ENCODE peak calls at places on chromosomes 3 and 15, in ten cellular contexts. Z is NCI-H1694; E is B cell; I is progenitor cell of endocrine pancreas; G is activated CD8-positive, alpha-beta memory T cell treated with anti-CD3 and anti-CD28 coated beads for 1 hour; O is choroid plexus epithelial cell; D is esophagus squamous epithelium; W is AG08396; A is kidney; Q is AG20443. F is an unnamed sample.

GRCh38 chr15:25345943-25346342 is 92.9 kb downstream of the UBE3A start:
- DNase-seq in Z (no peak), O (peak), Q (peak), G (no peak), I (no peak), A (no peak), W (peak), D (no peak), E (no peak), F (no peak)

GRCh38 chr15:52288051-52288942 is 7.3 kb downstream of the MYO5C start:
- DNase-seq in I (peak), E (no peak), O (peak), G (no peak), D (no peak), Z (no peak), Q (no peak), A (no peak), W (peak), F (no peak)

GRCh38 chr3:50205719-50206276 is 727 bp downstream of the SLC38A3 start:
- DNase-seq in O (peak), D (no peak), A (no peak), I (no peak), Z (no peak), W (no peak), Q (peak), E (peak), G (no peak), F (peak)

GRCh38 chr3:67685499-67685898 is 31.1 kb upstream of the SUCLG2 start:
- DNase-seq in W (no peak), Q (no peak), D (no peak), Z (no peak), O (peak), A (no peak), G (no peak), E (peak), I (no peak), F (no peak)

GRCh38 chr15:89908226-89908625 is 4.5 kb downstream of the ARPIN start:
- DNase-seq in O (no peak), A (no peak), W (no peak), D (no peak), I (no peak), E (no peak), Z (no peak), G (no peak), Q (no peak), F (no peak)

GRCh38 chr3:16866447-16867025 is 18.2 kb upstream of the PLCL2 start:
- DNase-seq in A (no peak), W (no peak), Z (no peak), O (peak), I (no peak), D (no peak), Q (peak), G (no peak), E (no peak), F (no peak)

GRCh38 chr3:156582784-156583183 is 27.9 kb upstream of the SSR3 start:
- DNase-seq in E (no peak), Z (no peak), I (no peak), Q (no peak), O (no peak), D (no peak), A (no peak), W (no peak), G (no peak), F (no peak)

GRCh38 chr15:56045068-56045748 is 51.8 kb upstream of the NEDD4 start:
- DNase-seq in I (no peak), G (no peak), W (no peak), O (no peak), Z (no peak), E (no peak), Q (no peak), A (no peak), D (no peak), F (no peak)

GRCh38 chr15:81740402-81740801 is 305.4 kb downstream of the MEX3B start:
- DNase-seq in O (peak), Z (no peak), W (no peak), I (no peak), A (no peak), E (no peak), Q (no peak), D (no peak), G (no peak), F (no peak)

GRCh38 chr15:66216806-66217205 is 36.7 kb downstream of the MEGF11 start:
- DNase-seq in G (no peak), E (no peak), W (no peak), I (no peak), Q (no peak), A (no peak), Z (no peak), D (no peak), O (no peak), F (no peak)

GRCh38 chr15:95247068-95247984 is 1016.0 kb downstream of the MCTP2 start:
- DNase-seq in E (no peak), A (no peak), I (no peak), G (no peak), Q (peak), O (peak), W (peak), D (no peak), Z (no peak), F (no peak)

GRCh38 chr3:27714101-27714526 is 8.0 kb downstream of the EOMES start:
- DNase-seq in G (no peak), I (no peak), E (no peak), A (no peak), O (no peak), D (no peak), Z (no peak), Q (no peak), W (no peak), F (no peak)

GRCh38 chr15:86776120-86776519 is 696.4 kb downstream of the AGBL1 start:
- DNase-seq in A (no peak), O (no peak), Q (no peak), W (no peak), Z (no peak), D (no peak), E (no peak), G (no peak), I (no peak), F (no peak)

GRCh38 chr3:122233109-122233952 is 49.9 kb downstream of the CASR start:
- DNase-seq in Z (no peak), A (no peak), G (no peak), Q (no peak), D (no peak), W (no peak), I (no peak), O (no peak), E (peak), F (no peak)

GRCh38 chr3:141845407-141846049 is 30.9 kb upstream of the ATP1B3 start:
- DNase-seq in Q (no peak), D (no peak), O (peak), I (no peak), E (no peak), A (no peak), W (no peak), Z (no peak), G (no peak), F (peak)

GRCh38 chr3:184391266-184391665 is 11.4 kb downstream of the CHRD start:
- DNase-seq in Q (no peak), Z (no peak), G (no peak), I (no peak), A (no peak), O (no peak), D (no peak), W (no peak), E (no peak), F (no peak)

F was measured in stimulated activated naive CD4-positive, alpha-beta T cell treated with Interleukin-2 at 50 U/mL for 16 hours.